ENCODE peak calls at places on chromosomes 3 and 15, in nine cellular contexts. D is ELR; K is suprapubic skin; B is tibial nerve; U is activated B cell treated with CpG ODN at 0.5 μM for 24 hours; J is colonic mucosa; X is fibroblast of lung; Z is vagina; O is activated CD4-positive, alpha-beta T cell treated with anti-CD3 and anti-CD28 coated beads, Interleukin-2, amount 10 ng/mL, durations not matched to agents 7 days and 5 days. T is an unnamed sample.

GRCh38 chr3:197494366-197495058 is 61.3 kb downstream of the BDH1 start:
- DNase-seq in D (no peak), K (no peak), B (no peak), U (no peak), J (peak; percentile 84), X (peak; percentile 75), Z (no peak), O (no peak), T (peak; percentile 16)

GRCh38 chr3:48215019-48215418 is 8.3 kb upstream of the CAMP start:
- DNase-seq in D (no peak), K (peak; percentile 72), B (peak; percentile 65), U (no peak), J (no peak), X (no peak), Z (no peak), O (no peak), T (peak; percentile 38)

GRCh38 chr15:73630796-73631471 is 2.3 kb downstream of the NPTN start:
- DNase-seq in D (no peak), K (no peak), B (no peak), U (no peak), J (no peak), X (no peak), Z (no peak), O (no peak), T (no peak)

GRCh38 chr3:166446291-166446690 is 609.1 kb upstream of the BCHE start:
- DNase-seq in D (peak; percentile 77), K (no peak), B (no peak), U (no peak), J (no peak), X (peak; percentile 74), Z (no peak), O (no peak), T (no peak)

GRCh38 chr15:59242649-59243048 is 36.0 kb downstream of the LDHAL6B start:
- DNase-seq in D (peak; percentile 38), K (no peak), B (no peak), U (no peak), J (no peak), X (no peak), Z (no peak), O (no peak), T (no peak)

GRCh38 chr15:73075151-73075859 is 23.0 kb downstream of the NEO1 start:
- DNase-seq in D (no peak), K (no peak), B (no peak), U (no peak), J (no peak), X (peak; percentile 20), Z (no peak), O (no peak), T (no peak)

GRCh38 chr15:67927501-67928156 is 87.8 kb upstream of the RNU6-1 start:
- DNase-seq in D (peak; percentile 67), K (no peak), B (no peak), U (no peak), J (no peak), X (peak; percentile 98), Z (no peak), O (no peak), T (peak; percentile 59)

GRCh38 chr3:50352762-50353161 is 2.1 kb downstream of the CYB561D2 start:
- DNase-seq in D (peak; percentile 60), K (no peak), B (no peak), U (no peak), J (no peak), X (no peak), Z (no peak), O (peak; percentile 25), T (no peak)

GRCh38 chr15:97545799-97546198 is 414.7 kb upstream of the ARRDC4 start:
- DNase-seq in D (no peak), K (no peak), B (no peak), U (no peak), J (no peak), X (no peak), Z (no peak), O (no peak), T (no peak)

GRCh38 chr15:96340611-96341464 is 10.3 kb downstream of the NR2F2 start:
- DNase-seq in D (peak; percentile 48), K (no peak), B (no peak), U (no peak), J (peak; percentile 41), X (peak; percentile 70), Z (peak; percentile 67), O (no peak), T (peak; percentile 62)

GRCh38 chr3:44926921-44927320 is 49.1 kb downstream of the ZDHHC3 start:
- DNase-seq in D (no peak), K (no peak), B (no peak), U (no peak), J (no peak), X (no peak), Z (no peak), O (no peak), T (peak; percentile 1)

GRCh38 chr3:16064660-16065414 is 109.6 kb upstream of the GALNT15 start:
- DNase-seq in D (peak; percentile 86), K (peak; percentile 92), B (peak; percentile 93), U (no peak), J (peak; percentile 53), X (peak; percentile 96), Z (no peak), O (no peak), T (peak; percentile 63)

GRCh38 chr3:124230928-124231456 is 239.1 kb upstream of the ROPN1 start:
- DNase-seq in D (no peak), K (no peak), B (no peak), U (no peak), J (no peak), X (peak; percentile 18), Z (no peak), O (no peak), T (no peak)

GRCh38 chr3:194995334-194995733 is 275.6 kb downstream of the XXYLT1 start:
- DNase-seq in D (no peak), K (no peak), B (no peak), U (no peak), J (no peak), X (no peak), Z (peak; percentile 16), O (no peak), T (no peak)

GRCh38 chr3:124410471-124410870 is 319.8 kb upstream of the UMPS start:
- DNase-seq in D (peak; percentile 32), K (no peak), B (no peak), U (no peak), J (no peak), X (peak; percentile 39), Z (no peak), O (no peak), T (no peak)

GRCh38 chr3:28218917-28219198 is 22.6 kb upstream of the CMC1 start:
- DNase-seq in D (no peak), K (no peak), B (no peak), U (no peak), J (no peak), X (no peak), Z (no peak), O (no peak), T (no peak)